ENCODE peak calls at places on chromosome 11, in four cellular contexts. V, F, X and G are unnamed samples.

GRCh38 chr11:44308256-44308922 is 1.6 kb downstream of the ALX4 start:
- DNase-seq in V (no peak), F (no peak), X (no peak), G (no peak)

GRCh38 chr11:16986434-16987204 is 27.6 kb downstream of the PLEKHA7 start:
- DNase-seq in F (no peak), V (no peak), X (peak), G (no peak)

GRCh38 chr11:12526789-12527188 is 147.4 kb upstream of the TEAD1 start:
- DNase-seq in F (no peak), V (no peak), X (no peak), G (no peak)

GRCh38 chr11:34262601-34263081 is 95.2 kb downstream of the ABTB2 start:
- DNase-seq in F (peak), V (no peak), X (no peak), G (no peak)

GRCh38 chr11:28673687-28674431 is 565.7 kb downstream of the METTL15 start:
- DNase-seq in V (no peak), X (no peak), F (no peak), G (no peak)

GRCh38 chr11:60168306-60168705 is 14.6 kb downstream of the MS4A6A start:
- DNase-seq in X (no peak), V (no peak), F (no peak), G (no peak)

GRCh38 chr11:111307472-111308108 is 9.2 kb downstream of the POU2AF3 start:
- DNase-seq in V (no peak), X (no peak), F (no peak), G (no peak)

GRCh38 chr11:44886765-44887164 is 63.9 kb downstream of the TP53I11 start:
- DNase-seq in V (no peak), X (no peak), F (no peak), G (no peak)

GRCh38 chr11:486189-486588 is 20.9 kb downstream of the RNH1 start:
- DNase-seq in V (no peak), X (no peak), F (no peak), G (no peak)

GRCh38 chr11:8671242-8671641 is 11.2 kb downstream of the TRIM66 start:
- DNase-seq in V (peak), X (no peak), F (peak), G (no peak)

GRCh38 chr11:92152245-92152644 is 72.4 kb upstream of the FAT3 start:
- DNase-seq in F (peak), V (peak), X (no peak), G (peak)

GRCh38 chr11:113481226-113481625 is 6.0 kb upstream of the DRD2 start:
- DNase-seq in V (no peak), X (no peak), F (no peak), G (no peak)

GRCh38 chr11:46628961-46629360 is 11.6 kb downstream of the ATG13 start:
- DNase-seq in V (no peak), F (no peak), X (no peak), G (no peak)

GRCh38 chr11:2530131-2530854 is 85.5 kb downstream of the KCNQ1 start:
- DNase-seq in V (no peak), X (no peak), F (no peak), G (no peak)

GRCh38 chr11:8728566-8728965 is 46.0 kb downstream of the RPL27A start:
- DNase-seq in X (no peak), V (no peak), F (no peak), G (no peak)

GRCh38 chr11:12478743-12479142 is 101.4 kb downstream of the PARVA start:
- DNase-seq in X (no peak), F (no peak), V (no peak), G (peak)

GRCh38 chr11:15969281-15969680 is 387.1 kb downstream of the SOX6 start:
- DNase-seq in F (no peak), X (peak), V (peak), G (peak)

GRCh38 chr11:2915473-2915872 is 13.7 kb downstream of the PHLDA2 start:
- DNase-seq in V (no peak), X (no peak), F (no peak), G (no peak)

GRCh38 chr11:876550-876949 is 33.9 kb downstream of the TSPAN4 start:
- DNase-seq in X (no peak), V (no peak), F (no peak), G (no peak)

GRCh38 chr11:74932797-74933196 is 16.1 kb downstream of the XRRA1 start:
- DNase-seq in X (no peak), V (no peak), F (no peak), G (no peak)

GRCh38 chr11:15327786-15328231 is 213.1 kb downstream of the INSC start:
- DNase-seq in V (peak), F (peak), X (no peak), G (peak)

GRCh38 chr11:45108070-45109064 is 38.1 kb upstream of the PRDM11 start:
- DNase-seq in X (no peak), V (no peak), F (no peak), G (no peak)

GRCh38 chr11:15278129-15278528 is 163.4 kb downstream of the INSC start:
- DNase-seq in F (no peak), V (no peak), X (no peak), G (no peak)

GRCh38 chr11:119647254-119647653 is 81.7 kb downstream of the NECTIN1 start:
- DNase-seq in X (no peak), V (no peak), F (no peak), G (no peak)

GRCh38 chr11:95289378-95289777 is 58.4 kb upstream of the SESN3 start:
- DNase-seq in F (no peak), X (no peak), V (no peak), G (no peak)

GRCh38 chr11:110196241-110196754 is 100.1 kb downstream of the RDX start:
- DNase-seq in F (no peak), X (no peak), V (peak), G (peak)

GRCh38 chr11:110200241-110200640 is 96.2 kb downstream of the RDX start:
- DNase-seq in X (no peak), V (no peak), F (no peak), G (no peak)

GRCh38 chr11:110199184-110199981 is 97.0 kb downstream of the RDX start:
- DNase-seq in X (no peak), V (no peak), F (no peak), G (peak)

GRCh38 chr11:110196884-110197420 is 99.5 kb downstream of the RDX start:
- DNase-seq in F (no peak), X (no peak), V (no peak), G (no peak)

DNA sequence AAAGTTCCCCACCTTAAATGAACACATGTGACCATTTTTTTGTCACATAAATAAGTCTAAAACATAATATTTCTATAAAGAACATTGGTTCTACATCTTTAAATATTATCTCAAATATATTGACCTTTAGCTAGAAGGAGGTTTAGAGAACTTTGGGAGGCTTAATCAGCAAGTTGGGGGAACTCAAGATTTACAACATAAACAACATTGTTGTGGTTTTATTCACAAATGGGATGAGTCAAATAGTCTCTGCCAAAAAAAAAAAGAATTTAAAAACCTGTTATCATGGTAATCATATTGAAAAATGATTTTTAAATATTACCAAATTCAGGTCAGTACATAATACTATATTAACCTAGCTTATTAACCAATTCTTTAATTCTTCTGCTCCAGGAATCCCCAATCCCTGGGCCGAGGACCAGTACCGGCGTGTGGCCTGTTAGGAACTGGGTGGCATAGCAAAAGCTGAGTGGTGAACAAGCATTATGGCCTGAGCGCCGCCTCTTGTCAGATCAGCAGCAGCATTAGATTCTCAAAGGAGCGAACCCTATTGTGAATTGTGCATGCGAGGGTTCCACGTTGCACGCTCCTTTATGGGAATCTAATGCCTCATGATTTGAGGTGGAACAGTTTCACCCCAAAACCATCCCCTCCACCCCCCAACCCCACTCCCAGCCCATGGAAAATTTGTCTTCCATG is 98.2 kb downstream of the RDX start:
- DNase-seq in F (no peak), X (no peak), V (no peak), G (no peak)
- TF ChIP-seq PBX3 in F (no peak), X (no peak), V (no peak), G (no peak)

GRCh38 chr11:128464878-128465277 is 122.5 kb downstream of the ETS1 start:
- DNase-seq in X (no peak), F (no peak), V (no peak), G (no peak)

GRCh38 chr11:128463386-128463829 is 124.0 kb downstream of the ETS1 start:
- DNase-seq in V (no peak), X (no peak), F (peak), G (no peak)

GRCh38 chr11:128463975-128464374 is 123.4 kb downstream of the ETS1 start:
- DNase-seq in V (no peak), X (no peak), F (no peak), G (no peak)

GRCh38 chr11:128462802-128463385 is 124.5 kb downstream of the ETS1 start:
- DNase-seq in F (no peak), V (no peak), X (no peak), G (no peak)

DNA sequence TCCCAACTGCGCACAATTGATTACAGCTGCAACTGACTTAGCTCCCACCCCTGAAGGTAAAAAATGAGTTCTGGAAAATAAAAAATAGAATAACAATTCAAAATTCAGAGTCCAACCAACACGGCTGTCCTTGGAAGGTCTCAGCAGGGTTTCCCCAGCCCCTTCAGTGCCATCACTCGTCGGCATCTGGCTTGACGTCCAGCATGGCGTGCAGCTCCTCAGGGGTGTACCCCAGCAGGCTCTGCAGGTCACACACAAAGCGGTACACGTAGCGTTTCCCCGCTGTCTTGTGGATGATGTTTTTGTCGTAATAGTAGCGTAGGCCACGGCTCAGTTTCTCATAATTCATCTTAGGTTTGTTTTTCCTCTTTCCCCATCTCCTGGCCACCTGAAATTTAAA is 125.2 kb downstream of the ETS1 start:
- DNase-seq in X (no peak), F (no peak), V (no peak), G (no peak)
- TF ChIP-seq PBX3 in X (no peak), F (no peak), V (no peak), G (no peak)

GRCh38 chr11:116887909-116888556 is 50.6 kb upstream of the APOA1 start:
- DNase-seq in F (no peak), X (no peak), V (no peak), G (no peak)
- TF ChIP-seq PBX3 in F (no peak), X (no peak), V (no peak), G (no peak)

GRCh38 chr11:65217441-65218423 is 36.0 kb downstream of the CAPN1 start:
- DNase-seq in F (no peak), V (no peak), X (no peak), G (no peak)

GRCh38 chr11:65213322-65214211 is 31.8 kb downstream of the CAPN1 start:
- DNase-seq in F (no peak), X (no peak), V (no peak), G (no peak)

GRCh38 chr11:65216830-65217229 is 35.1 kb downstream of the CAPN1 start:
- DNase-seq in F (no peak), X (no peak), V (no peak), G (no peak)

GRCh38 chr11:65214212-65214845 is 32.6 kb downstream of the CAPN1 start:
- DNase-seq in X (no peak), F (no peak), V (no peak), G (no peak)

DNA sequence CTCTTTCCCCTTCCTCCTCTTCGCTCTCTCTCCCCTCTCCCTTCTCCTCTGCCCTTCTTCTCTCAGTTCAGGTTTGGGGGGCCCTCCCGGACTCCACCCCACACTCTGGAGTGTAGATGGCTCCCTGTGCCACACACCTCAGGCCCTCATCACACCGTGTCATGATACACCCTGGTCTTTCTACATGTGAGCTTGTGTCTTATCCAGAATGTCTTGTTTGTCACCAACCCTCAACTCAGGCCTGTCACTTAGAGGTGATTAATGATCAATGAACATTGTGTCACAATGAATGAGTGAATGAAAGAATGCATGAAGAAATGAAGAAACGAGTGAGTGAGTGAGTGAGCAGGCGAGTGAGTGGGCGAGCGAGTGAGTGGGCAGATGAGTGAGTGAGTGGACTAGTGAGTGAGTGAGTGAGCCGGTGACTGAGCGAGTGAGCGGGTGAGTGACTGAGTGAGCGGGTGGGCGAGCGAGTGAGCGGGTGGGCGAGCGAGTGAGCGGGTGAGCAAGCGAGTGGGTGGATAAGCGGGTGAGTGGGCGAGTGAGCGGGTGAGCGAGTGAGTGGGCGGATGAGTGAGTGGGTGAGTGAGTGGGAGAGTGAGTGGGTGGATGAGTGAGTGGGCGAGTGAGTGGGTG is 33.8 kb downstream of the CAPN1 start:
- DNase-seq in F (no peak), V (no peak), X (no peak), G (no peak)
- TF ChIP-seq PBX3 in F (no peak), V (no peak), X (no peak), G (no peak)

GRCh38 chr11:68385128-68385527 is 72.7 kb downstream of the LRP5 start:
- DNase-seq in F (no peak), V (no peak), X (no peak), G (no peak)

GRCh38 chr11:68382358-68382998 is 70.1 kb downstream of the LRP5 start:
- DNase-seq in X (no peak), V (no peak), F (no peak), G (no peak)

GRCh38 chr11:68381716-68382115 is 69.3 kb downstream of the LRP5 start:
- DNase-seq in F (peak), V (no peak), X (no peak), G (no peak)

GRCh38 chr11:68384530-68385081 is 72.2 kb downstream of the LRP5 start:
- DNase-seq in X (no peak), V (no peak), F (no peak), G (no peak)

DNA sequence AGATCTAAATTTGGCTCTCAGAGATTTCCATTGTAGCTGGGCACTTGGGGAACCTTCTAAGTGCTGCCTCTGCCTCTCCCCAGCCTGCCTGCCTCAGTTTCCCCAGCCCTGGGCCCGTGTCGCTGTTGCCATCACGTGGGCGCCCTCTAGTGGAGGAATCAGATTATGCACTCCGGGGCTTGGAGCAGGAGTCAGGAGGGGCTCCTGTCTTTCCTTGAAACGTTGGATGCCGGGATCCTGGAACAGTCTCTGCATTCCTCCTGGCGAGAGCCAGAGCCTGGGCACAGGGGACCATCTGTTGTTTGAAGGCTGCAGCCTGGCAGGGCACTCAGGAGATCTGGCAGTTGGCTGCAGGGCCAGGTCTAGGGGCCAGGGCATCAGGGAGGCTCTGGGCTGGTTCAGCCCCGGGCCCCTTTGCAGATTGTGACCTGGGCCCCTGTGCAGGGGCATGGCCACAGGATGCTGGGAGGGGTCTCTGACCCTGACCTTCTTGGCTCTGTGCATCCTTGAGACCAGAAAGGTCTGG is 71.6 kb downstream of the LRP5 start:
- DNase-seq in V (peak), X (no peak), F (peak), G (peak)
- TF ChIP-seq PBX3 in V (no peak), X (no peak), F (no peak), G (no peak)

GRCh38 chr11:26553182-26553581 is 18.9 kb downstream of the MUC15 start:
- DNase-seq in X (no peak), F (no peak), V (no peak), G (no peak)

GRCh38 chr11:26557666-26558065 is 14.4 kb downstream of the MUC15 start:
- DNase-seq in X (no peak), V (no peak), F (no peak), G (no peak)

GRCh38 chr11:26556582-26556981 is 15.5 kb downstream of the MUC15 start:
- DNase-seq in V (peak), F (no peak), X (no peak), G (no peak)

DNA sequence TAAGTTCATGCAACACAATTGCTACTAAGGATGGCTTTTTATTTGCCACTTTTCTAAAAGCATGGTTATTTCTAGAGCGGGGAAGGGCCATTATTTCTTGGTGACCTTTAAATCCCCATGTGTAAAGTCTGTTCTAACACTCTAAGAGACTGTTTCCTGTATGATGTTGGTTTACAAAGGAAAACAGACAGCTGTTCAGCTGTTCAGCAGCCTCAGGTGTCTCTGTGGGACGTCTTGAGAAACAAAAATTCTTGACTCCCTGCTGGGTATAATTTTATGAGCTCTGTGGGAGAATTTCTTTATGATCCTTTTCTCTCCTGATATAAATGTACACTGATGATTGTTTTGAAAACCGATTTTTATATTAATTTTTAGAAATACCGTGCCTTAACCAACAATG is 13.9 kb downstream of the MUC15 start:
- DNase-seq in X (no peak), V (no peak), F (no peak), G (no peak)
- TF ChIP-seq PBX3 in X (no peak), V (no peak), F (no peak), G (no peak)